ENCODE peak calls at places on chromosomes 1 and 21, in seven cellular contexts. T, H, J, U, P, S and K are unnamed samples.
A peak's percentile ranks its signal among the peaks of the same experiment; 100 is the strongest.

GRCh38 chr1:24108334-24109165 is 3.4 kb downstream of the MYOM3 start:
- DNase-seq in P (no peak), H (no peak), U (peak; percentile 93), T (peak; percentile 53), J (peak; percentile 75), S (peak; percentile 60), K (no peak)

GRCh38 chr1:168834225-168834872 is 105.3 kb upstream of the DPT start:
- DNase-seq in H (no peak), U (no peak), P (no peak), S (no peak), T (no peak), J (no peak), K (no peak)

GRCh38 chr1:207898260-207898659 is 12.7 kb downstream of the CD34 start:
- DNase-seq in T (no peak), J (peak; percentile 68), H (no peak), U (no peak), P (no peak), S (no peak), K (no peak)

GRCh38 chr1:70142120-70142519 is 63.3 kb downstream of the LRRC40 start:
- DNase-seq in T (no peak), S (no peak), J (no peak), U (peak; percentile 8), P (no peak), H (no peak), K (no peak)

GRCh38 chr1:205588691-205589445 is 42.9 kb downstream of the ELK4 start:
- DNase-seq in J (no peak), P (no peak), S (peak; percentile 53), U (peak; percentile 70), T (peak; percentile 73), H (peak; percentile 47), K (no peak)

GRCh38 chr21:29718081-29718815 is 221.5 kb downstream of the GRIK1 start:
- DNase-seq in U (peak; percentile 27), P (no peak), J (no peak), T (no peak), S (no peak), H (no peak), K (no peak)

GRCh38 chr1:61012365-61012764 is 70.0 kb upstream of the NFIA start:
- DNase-seq in P (no peak), H (no peak), U (no peak), T (no peak), J (no peak), S (no peak), K (no peak)

GRCh38 chr1:235108185-235108593 is 20.4 kb downstream of the TOMM20 start:
- DNase-seq in J (peak; percentile 50), H (no peak), T (no peak), S (no peak), P (no peak), U (no peak), K (peak; percentile 50)

GRCh38 chr1:38072858-38073257 is 26.3 kb upstream of the POU3F1 start:
- DNase-seq in S (no peak), H (no peak), P (no peak), T (no peak), J (no peak), U (no peak), K (no peak)

GRCh38 chr1:204286841-204287387 is 72.8 kb downstream of the PLEKHA6 start:
- DNase-seq in J (no peak), T (peak; percentile 75), H (peak; percentile 81), U (no peak), P (no peak), S (peak; percentile 35), K (no peak)

GRCh38 chr1:67931198-67931597 is 97.9 kb upstream of the GNG12 start:
- DNase-seq in P (no peak), J (no peak), U (no peak), S (no peak), H (no peak), T (no peak), K (no peak)

GRCh38 chr1:178937770-178938169 is 66.9 kb upstream of the ANGPTL1 start:
- DNase-seq in J (no peak), T (no peak), H (no peak), U (no peak), S (no peak), P (no peak), K (peak; percentile 55)

GRCh38 chr21:20882462-20883415 is 115.5 kb upstream of the NCAM2 start:
- DNase-seq in T (no peak), P (no peak), U (peak; percentile 2), H (peak; percentile 56), S (peak; percentile 21), J (peak; percentile 60), K (no peak)

GRCh38 chr1:221182791-221183533 is 303.7 kb downstream of the HLX start:
- DNase-seq in U (no peak), S (no peak), P (no peak), J (no peak), H (peak; percentile 65), T (no peak), K (no peak)

DNA sequence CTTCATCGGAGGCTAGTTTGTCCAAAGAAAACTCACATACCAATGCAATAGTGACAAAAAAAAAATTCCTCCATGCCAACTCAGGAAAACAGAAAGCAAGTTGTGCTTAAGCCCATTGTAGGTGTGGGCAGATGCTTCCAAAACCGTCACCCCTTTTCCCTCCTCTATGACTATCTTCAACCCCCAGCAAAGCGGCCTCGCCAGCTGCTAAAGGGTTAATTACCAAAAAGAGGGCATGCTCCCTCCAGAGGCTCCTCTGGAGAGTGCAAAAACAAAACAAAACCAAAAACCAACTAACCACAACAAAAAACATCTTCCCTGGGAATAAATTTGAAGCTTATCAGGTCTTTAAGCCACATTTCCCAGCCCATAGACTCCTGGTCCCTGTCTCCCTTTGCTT is 1.2 kb downstream of the LMOD1 start:
- DNase-seq in U (no peak), H (no peak), P (no peak), S (no peak), T (no peak), J (no peak), K (no peak)
- H3K4me3 ChIP-seq in U (peak overlapping the region; percentile 76), H (no peak overlapping the region), P (no peak overlapping the region), S (peak overlapping the region; percentile 40), T (peak overlapping the region; percentile 55), J (no peak overlapping the region), K (peak overlapping the region; percentile 61)

DNA sequence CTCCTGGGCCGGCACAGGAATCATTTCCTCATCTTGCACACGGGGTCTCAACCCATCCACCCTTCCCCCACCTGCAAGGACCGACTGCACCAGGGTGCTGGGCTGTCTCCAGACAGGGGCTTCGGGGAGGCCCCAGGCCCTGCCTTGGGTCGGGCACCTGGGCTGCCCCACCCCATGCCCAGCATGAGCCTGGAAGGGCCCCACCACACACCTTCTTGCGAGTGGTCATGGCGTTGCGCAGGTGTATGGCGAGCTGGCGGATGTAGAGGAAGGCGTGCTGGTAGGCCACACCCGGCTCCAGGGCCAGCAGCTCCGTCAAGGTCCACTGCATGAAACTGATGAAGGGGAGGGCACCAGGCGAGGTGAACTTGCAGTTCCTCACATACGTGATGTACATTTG is 6.9 kb downstream of the NOC2L start:
- DNase-seq in U (no peak), T (no peak), P (no peak), H (no peak), J (no peak), S (no peak), K (no peak)
- H3K36me3 ChIP-seq in U (peaks cover 45% of the 10 kb centered on the region), T (peaks cover 84% of the 10 kb centered on the region), P (peaks cover 71% of the 10 kb centered on the region), H (peaks cover 19% of the 10 kb centered on the region), J (no peaks in the 10 kb centered on the region), S (no peaks in the 10 kb centered on the region), K (peaks cover 95% of the 10 kb centered on the region)

GRCh38 chr1:12810691-12811408 is 19.7 kb downstream of the PRAMEF1 start:
- DNase-seq in U (peak; percentile 24), J (no peak), P (no peak), H (no peak), T (no peak), S (no peak), K (no peak)
- H3K4me3 ChIP-seq in U (no peak overlapping the region), J (no peak overlapping the region), P (no peak overlapping the region), H (no peak overlapping the region), T (no peak overlapping the region), S (no peak overlapping the region), K (no peak overlapping the region)

GRCh38 chr1:19327736-19328135 is 15.6 kb downstream of the SLC66A1 start:
- DNase-seq in J (no peak), U (no peak), S (no peak), H (no peak), P (no peak), T (no peak), K (no peak)

GRCh38 chr1:19327301-19327700 is 15.2 kb downstream of the SLC66A1 start:
- DNase-seq in J (no peak), S (no peak), P (no peak), T (no peak), H (no peak), U (no peak), K (no peak)

GRCh38 chr1:19325958-19326747 is 14.0 kb downstream of the SLC66A1 start:
- DNase-seq in H (no peak), T (no peak), S (no peak), U (no peak), P (no peak), J (no peak), K (no peak)

GRCh38 chr1:19325368-19325957 is 13.3 kb downstream of the SLC66A1 start:
- DNase-seq in S (no peak), P (no peak), H (no peak), U (no peak), T (no peak), J (no peak), K (no peak)

DNA sequence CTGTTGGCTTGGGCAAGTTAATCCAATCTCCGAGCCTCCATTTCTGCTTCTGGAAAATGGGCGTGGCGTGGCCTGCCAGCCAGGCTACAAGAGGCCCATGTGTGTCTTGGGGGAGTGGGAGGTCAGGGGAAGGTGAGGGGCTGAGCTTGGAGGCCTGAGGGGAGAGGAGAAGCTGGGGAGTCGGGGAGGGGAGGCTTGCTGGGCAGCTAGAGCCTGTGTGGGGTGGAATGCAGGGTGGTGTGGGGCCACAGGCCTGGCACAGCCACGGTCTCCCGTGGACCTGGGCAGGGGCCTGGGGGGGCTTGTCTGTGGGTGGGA is 14.6 kb downstream of the SLC66A1 start:
- DNase-seq in S (no peak), U (no peak), T (no peak), P (no peak), H (no peak), J (no peak), K (no peak)
- H3K36me3 ChIP-seq in S (no peaks in the 10 kb centered on the region), U (peaks cover 16% of the 10 kb centered on the region), T (peaks cover 52% of the 10 kb centered on the region), P (no peaks in the 10 kb centered on the region), H (no peaks in the 10 kb centered on the region), J (no peaks in the 10 kb centered on the region), K (peaks cover 50% of the 10 kb centered on the region)

GRCh38 chr1:193540511-193540910 is 354.1 kb upstream of the B3GALT2 start:
- DNase-seq in S (no peak), J (no peak), P (no peak), U (no peak), T (no peak), H (no peak), K (no peak)
- H3K4me3 ChIP-seq in S (no peak overlapping the region), J (no peak overlapping the region), P (no peak overlapping the region), U (no peak overlapping the region), T (no peak overlapping the region), H (no peak overlapping the region), K (no peak overlapping the region)

GRCh38 chr1:214379254-214379970 is 98.5 kb downstream of the SMYD2 start:
- DNase-seq in P (no peak), S (no peak), T (no peak), J (no peak), U (no peak), H (no peak), K (no peak)
- H3K36me3 ChIP-seq in P (no peaks in the 10 kb centered on the region), S (no peaks in the 10 kb centered on the region), T (peaks cover 24% of the 10 kb centered on the region), J (no peaks in the 10 kb centered on the region), U (peaks cover 13% of the 10 kb centered on the region), H (no peaks in the 10 kb centered on the region), K (peaks cover 14% of the 10 kb centered on the region)

GRCh38 chr1:244963231-244963826 is 99.0 kb upstream of the HNRNPU start:
- DNase-seq in P (no peak), H (no peak), J (no peak), S (no peak), U (peak; percentile 11), T (no peak), K (no peak)
- H3K4me3 ChIP-seq in P (no peak overlapping the region), H (no peak overlapping the region), J (no peak overlapping the region), S (no peak overlapping the region), U (no peak overlapping the region), T (no peak overlapping the region), K (no peak overlapping the region)